ENCODE peak calls at places on chromosomes 11 and 22, in ten cellular contexts. P, V, B, T, G, S, Y, A, N and M are unnamed samples.

GRCh38 chr11:86811637-86812321 is 11.4 kb downstream of the PRSS23 start:
- DNase-seq in P (no peak), V (peak), B (peak), T (no peak), G (peak), S (peak), Y (peak), A (no peak), N (no peak), M (no peak)

GRCh38 chr22:48053973-48054372 is 1291.5 kb downstream of the TBC1D22A start:
- DNase-seq in P (no peak), V (no peak), B (no peak), T (no peak), G (no peak), S (no peak), Y (no peak), A (no peak), N (no peak), M (no peak)

GRCh38 chr11:62601364-62602140 is at the start of gene MTA2:
- DNase-seq in P (peak), V (peak), B (peak), T (peak), G (peak), S (peak), Y (peak), A (peak), N (peak), M (peak)

GRCh38 chr11:97269527-97269926 is 879.7 kb downstream of the JRKL start:
- DNase-seq in P (no peak), V (no peak), B (no peak), T (peak), G (no peak), S (no peak), Y (peak), A (no peak), N (no peak), M (no peak)

GRCh38 chr11:112073941-112074811 is at the start of the genes NKAPD1 and PIH1D2:
- DNase-seq in P (peak), V (peak), B (peak), T (peak), G (peak), S (peak), Y (peak), A (peak), N (peak), M (peak)

GRCh38 chr11:35214181-35214770 is 75.3 kb downstream of the CD44 start:
- DNase-seq in P (no peak), V (no peak), B (no peak), T (no peak), G (no peak), S (no peak), Y (peak), A (no peak), N (no peak), M (no peak)

GRCh38 chr11:86596861-86597632 is 75.4 kb downstream of the ME3 start:
- DNase-seq in P (no peak), V (no peak), B (peak), T (no peak), G (no peak), S (peak), Y (peak), A (no peak), N (no peak), M (no peak)

GRCh38 chr22:42324991-42325710 is 54.7 kb upstream of the TCF20 start:
- DNase-seq in P (no peak), V (no peak), B (no peak), T (no peak), G (peak), S (no peak), Y (no peak), A (no peak), N (no peak), M (no peak)

GRCh38 chr11:76625787-76626186 is 44.8 kb downstream of the LRRC32 start:
- DNase-seq in P (no peak), V (no peak), B (no peak), T (no peak), G (no peak), S (no peak), Y (no peak), A (no peak), N (no peak), M (no peak)

GRCh38 chr22:45328822-45329535 is 19.2 kb downstream of the FAM118A start:
- DNase-seq in P (no peak), V (no peak), B (no peak), T (no peak), G (no peak), S (no peak), Y (no peak), A (no peak), N (no peak), M (no peak)

GRCh38 chr11:17528181-17528691 is 16.0 kb downstream of the USH1C start:
- DNase-seq in P (peak), V (peak), B (peak), T (peak), G (peak), S (peak), Y (peak), A (peak), N (peak), M (peak)

GRCh38 chr11:33827206-33827605 is 52.9 kb upstream of the FBXO3 start:
- DNase-seq in P (no peak), V (no peak), B (no peak), T (no peak), G (no peak), S (no peak), Y (no peak), A (no peak), N (no peak), M (no peak)

GRCh38 chr11:28472904-28473303 is 364.7 kb downstream of the METTL15 start:
- DNase-seq in P (no peak), V (no peak), B (no peak), T (no peak), G (no peak), S (no peak), Y (no peak), A (no peak), N (no peak), M (no peak)

GRCh38 chr11:3609416-3610265 is 32.2 kb downstream of the ART5 start:
- DNase-seq in P (no peak), V (peak), B (peak), T (peak), G (peak), S (peak), Y (peak), A (no peak), N (no peak), M (no peak)

GRCh38 chr11:31826530-31827438 is 15.7 kb upstream of the PAX6 start:
- DNase-seq in P (no peak), V (no peak), B (no peak), T (no peak), G (no peak), S (no peak), Y (no peak), A (no peak), N (no peak), M (no peak)

GRCh38 chr11:106950067-106950491 is 68.2 kb downstream of the GUCY1A2 start:
- DNase-seq in P (no peak), V (no peak), B (no peak), T (peak), G (no peak), S (no peak), Y (no peak), A (no peak), N (no peak), M (no peak)

GRCh38 chr11:36002196-36002595 is 58.3 kb downstream of the LDLRAD3 start:
- DNase-seq in P (no peak), V (no peak), B (no peak), T (no peak), G (no peak), S (no peak), Y (no peak), A (no peak), N (peak), M (peak)

GRCh38 chr11:75918295-75918694 is 103.3 kb downstream of the UVRAG start:
- DNase-seq in P (no peak), V (no peak), B (no peak), T (no peak), G (peak), S (no peak), Y (no peak), A (no peak), N (no peak), M (no peak)

GRCh38 chr11:62108971-62109391 is 14.8 kb upstream of the INCENP start:
- DNase-seq in P (no peak), V (peak), B (peak), T (peak), G (no peak), S (peak), Y (peak), A (no peak), N (no peak), M (no peak)

GRCh38 chr11:22640862-22641261 is 15.2 kb upstream of the FANCF start:
- DNase-seq in P (no peak), V (no peak), B (no peak), T (no peak), G (no peak), S (no peak), Y (no peak), A (no peak), N (no peak), M (no peak)

GRCh38 chr22:26828311-26828710 is 170.9 kb downstream of the MIAT start:
- DNase-seq in P (no peak), V (no peak), B (no peak), T (no peak), G (peak), S (no peak), Y (no peak), A (no peak), N (no peak), M (no peak)

GRCh38 chr11:646214-646613 is 9.1 kb downstream of the DRD4 start:
- DNase-seq in P (no peak), V (no peak), B (no peak), T (no peak), G (no peak), S (no peak), Y (no peak), A (no peak), N (no peak), M (no peak)

GRCh38 chr22:37410174-37411055 is 16.9 kb downstream of the ELFN2 start:
- DNase-seq in P (no peak), V (no peak), B (no peak), T (no peak), G (no peak), S (no peak), Y (no peak), A (no peak), N (no peak), M (no peak)

GRCh38 chr11:35579557-35580396 is 38.5 kb upstream of the FJX1 start:
- DNase-seq in P (no peak), V (peak), B (peak), T (peak), G (no peak), S (peak), Y (peak), A (no peak), N (no peak), M (no peak)

GRCh38 chr11:122140535-122140934 is 24.5 kb upstream of the BLID start:
- DNase-seq in P (no peak), V (peak), B (peak), T (peak), G (no peak), S (peak), Y (peak), A (no peak), N (no peak), M (no peak)

GRCh38 chr11:78337554-78337924 is 80.1 kb downstream of the GAB2 start:
- DNase-seq in P (no peak), V (no peak), B (no peak), T (no peak), G (no peak), S (no peak), Y (no peak), A (no peak), N (no peak), M (no peak)

GRCh38 chr11:125401746-125402145 is 94.3 kb downstream of the FEZ1 start:
- DNase-seq in P (no peak), V (no peak), B (peak), T (no peak), G (no peak), S (no peak), Y (peak), A (no peak), N (no peak), M (no peak)

GRCh38 chr11:47171057-47171838 is 5.4 kb downstream of the ARFGAP2 start:
- DNase-seq in P (no peak), V (no peak), B (no peak), T (no peak), G (no peak), S (no peak), Y (no peak), A (no peak), N (no peak), M (no peak)

GRCh38 chr11:33258631-33259184 is 1.5 kb downstream of the HIPK3 start:
- DNase-seq in P (no peak), V (peak), B (peak), T (no peak), G (peak), S (peak), Y (peak), A (no peak), N (no peak), M (no peak)

GRCh38 chr11:33471541-33471940 is 214.4 kb downstream of the HIPK3 start:
- DNase-seq in P (no peak), V (no peak), B (no peak), T (no peak), G (no peak), S (peak), Y (no peak), A (no peak), N (no peak), M (no peak)

GRCh38 chr11:95132956-95133355 is 43.3 kb downstream of the ENDOD1 start:
- DNase-seq in P (no peak), V (no peak), B (no peak), T (no peak), G (no peak), S (no peak), Y (no peak), A (no peak), N (no peak), M (no peak)

GRCh38 chr11:60334005-60334620 is 7.1 kb downstream of the MS4A6E start:
- DNase-seq in P (no peak), V (peak), B (peak), T (peak), G (peak), S (peak), Y (peak), A (no peak), N (peak), M (no peak)

GRCh38 chr11:69101100-69101791 is 52.5 kb downstream of the TPCN2 start:
- DNase-seq in P (peak), V (peak), B (peak), T (peak), G (peak), S (peak), Y (peak), A (peak), N (peak), M (peak)

GRCh38 chr11:101436511-101437142 is 147.2 kb downstream of the TRPC6 start:
- DNase-seq in P (no peak), V (peak), B (peak), T (peak), G (peak), S (peak), Y (peak), A (no peak), N (no peak), M (no peak)

GRCh38 chr11:72584293-72584921 is 89.8 kb downstream of the PDE2A start:
- DNase-seq in P (no peak), V (peak), B (peak), T (no peak), G (no peak), S (no peak), Y (peak), A (peak), N (peak), M (peak)

GRCh38 chr11:93487032-93487483 is 56.1 kb downstream of the SMCO4 start:
- DNase-seq in P (no peak), V (no peak), B (no peak), T (no peak), G (peak), S (no peak), Y (no peak), A (no peak), N (no peak), M (no peak)

GRCh38 chr11:14522245-14522644 is 2.1 kb upstream of the PSMA1 start:
- DNase-seq in P (no peak), V (no peak), B (no peak), T (no peak), G (no peak), S (no peak), Y (no peak), A (no peak), N (no peak), M (no peak)

GRCh38 chr11:115802641-115803040 is 298.4 kb upstream of the CADM1 start:
- DNase-seq in P (no peak), V (no peak), B (no peak), T (no peak), G (no peak), S (no peak), Y (no peak), A (no peak), N (no peak), M (no peak)